ENCODE peak calls at places on chromosome 5, in four cellular contexts. N is IMR-90, L is endothelial cell of umbilical vein, A is K562. Q is an unnamed sample. For H3K4me1 and H3K9me1, the result is how much of the 10 kb centered on the place peaks cover.

GRCh38 chr5:116062352-116062751 is 22.5 kb upstream of the COMMD10 start:
- DNase-seq in L (no peak), N (no peak), A (no peak), Q (no peak)

GRCh38 chr5:157049605-157050004 is 9.3 kb downstream of the HAVCR1 start:
- DNase-seq in N (no peak), A (no peak), L (no peak), Q (no peak)

GRCh38 chr5:137218471-137218870 is 280.7 kb downstream of the SPOCK1 start:
- DNase-seq in L (peak), N (peak), A (no peak), Q (no peak)

GRCh38 chr5:124536333-124536732 is 210.1 kb downstream of the ZNF608 start:
- DNase-seq in N (no peak), A (no peak), L (peak), Q (no peak)

GRCh38 chr5:79173626-79174025 is 62.0 kb downstream of the BHMT start:
- DNase-seq in A (no peak), N (no peak), L (no peak), Q (no peak)

GRCh38 chr5:23675456-23675855 is 168.0 kb downstream of the PRDM9 start:
- DNase-seq in A (no peak), L (no peak), N (no peak), Q (no peak)

GRCh38 chr5:73901045-73901444 is 275.0 kb downstream of the ARHGEF28 start:
- DNase-seq in N (peak), L (no peak), A (no peak), Q (no peak)

GRCh38 chr5:171845857-171846785 is 60.5 kb downstream of the SMIM23 start:
- DNase-seq in A (peak), L (no peak), N (peak), Q (no peak)

GRCh38 chr5:1364211-1364610 is 19.3 kb upstream of the CLPTM1L start:
- DNase-seq in A (no peak), N (no peak), L (no peak), Q (no peak)

GRCh38 chr5:139343476-139343875 is 1.8 kb downstream of the PAIP2 start:
- DNase-seq in N (no peak), L (no peak), A (peak), Q (no peak)

GRCh38 chr5:118033686-118034338 is 954.5 kb downstream of the DTWD2 start:
- DNase-seq in A (no peak), N (no peak), L (no peak), Q (no peak)

GRCh38 chr5:55159763-55160492 is at the start of gene GPX8:
- DNase-seq in A (peak), L (peak), N (peak), Q (no peak)

GRCh38 chr5:151671979-151672378 is 14.7 kb downstream of the SPARC start:
- DNase-seq in L (peak), N (peak), A (no peak), Q (no peak)

GRCh38 chr5:151568036-151568435 is 23.1 kb downstream of the FAT2 start:
- DNase-seq in A (no peak), N (no peak), L (no peak), Q (no peak)

GRCh38 chr5:136802382-136802781 is 437.0 kb upstream of the TRPC7 start:
- DNase-seq in N (peak), A (no peak), L (peak), Q (no peak)

GRCh38 chr5:81762401-81762800 is 11.5 kb upstream of the SSBP2 start:
- DNase-seq in N (peak), L (no peak), A (no peak), Q (no peak)

GRCh38 chr5:74648835-74649286 is 8.3 kb upstream of the ENC1 start:
- DNase-seq in L (peak), N (peak), A (peak), Q (no peak)

GRCh38 chr5:83443539-83443938 is 28.0 kb upstream of the VCAN start:
- DNase-seq in A (no peak), N (peak), L (no peak), Q (no peak)

GRCh38 chr5:57499262-57500050 is 16.8 kb upstream of the ACTBL2 start:
- DNase-seq in A (peak), L (peak), N (peak), Q (no peak)

GRCh38 chr5:94853122-94853521 is 234.7 kb downstream of the SLF1 start:
- DNase-seq in L (no peak), N (no peak), A (no peak), Q (no peak)

GRCh38 chr5:119346404-119346803 is 9.4 kb upstream of the TNFAIP8 start:
- DNase-seq in L (no peak), N (no peak), A (no peak), Q (no peak)

GRCh38 chr5:117888688-117889087 is 1099.7 kb downstream of the DTWD2 start:
- DNase-seq in L (no peak), N (peak), A (no peak), Q (no peak)

GRCh38 chr5:163916856-163917255 is 411.4 kb downstream of the MAT2B start:
- DNase-seq in A (no peak), N (no peak), L (no peak), Q (no peak)

GRCh38 chr5:116358911-116359418 is 215.7 kb downstream of the SEMA6A start:
- DNase-seq in L (no peak), A (no peak), N (no peak), Q (no peak)

GRCh38 chr5:113246371-113246870 is 188.4 kb downstream of the TSSK1B start:
- DNase-seq in N (no peak), L (peak), A (no peak), Q (no peak)

GRCh38 chr5:123813937-123814624 is 302.1 kb downstream of the CSNK1G3 start:
- DNase-seq in N (peak), L (peak), A (no peak), Q (no peak)

GRCh38 chr5:127564002-127564769 is 46.7 kb downstream of the PRRC1 start:
- DNase-seq in N (peak), A (peak), L (peak), Q (no peak)

GRCh38 chr5:150783422-150783928 is 4.9 kb downstream of the SMIM3 start:
- DNase-seq in N (peak), L (peak), A (no peak), Q (no peak)

GRCh38 chr5:83964235-83964634 is 243.6 kb upstream of the HAPLN1 start:
- DNase-seq in A (no peak), L (peak), N (no peak), Q (no peak)

GRCh38 chr5:129506092-129506491 is 46.0 kb downstream of the ADAMTS19 start:
- DNase-seq in L (no peak), N (peak), A (no peak), Q (no peak)

GRCh38 chr5:32206053-32206452 is 31.9 kb upstream of the GOLPH3 start:
- DNase-seq in A (no peak), L (no peak), N (no peak), Q (no peak)

GRCh38 chr5:139481122-139481533 is 1.4 kb downstream of the STING1 start:
- DNase-seq in A (peak), L (peak), N (no peak), Q (no peak)

GRCh38 chr5:9605041-9605440 is 25.1 kb downstream of the TAS2R1 start:
- DNase-seq in L (no peak), N (no peak), A (no peak), Q (no peak)

GRCh38 chr5:131746423-131746822 is 50.4 kb downstream of the FNIP1 start:
- DNase-seq in N (no peak), A (no peak), L (no peak), Q (no peak)

GRCh38 chr5:154654484-154655375 is 100.4 kb upstream of the LARP1 start:
- DNase-seq in N (no peak), A (peak), L (peak), Q (no peak)

GRCh38 chr5:57441557-57441956 is 41.1 kb downstream of the ACTBL2 start:
- DNase-seq in N (peak), L (peak), A (peak), Q (peak)

GRCh38 chr5:71769265-71769664 is 50.2 kb downstream of the CARTPT start:
- DNase-seq in L (peak), N (no peak), A (no peak), Q (no peak)

GRCh38 chr5:154470949-154471870 is 6.8 kb downstream of the HAND1 start:
- DNase-seq in A (no peak), N (no peak), L (no peak), Q (no peak)

GRCh38 chr5:31100047-31100575 is 93.4 kb upstream of the CDH6 start:
- DNase-seq in N (no peak), L (no peak), A (no peak), Q (no peak)

GRCh38 chr5:31095796-31096195 is 97.7 kb upstream of the CDH6 start:
- DNase-seq in A (no peak), L (no peak), N (peak), Q (no peak)

GRCh38 chr5:31097851-31098250 is 95.6 kb upstream of the CDH6 start:
- DNase-seq in N (no peak), A (no peak), L (no peak), Q (no peak)

GRCh38 chr5:31098811-31099210 is 94.7 kb upstream of the CDH6 start:
- DNase-seq in A (no peak), N (no peak), L (no peak), Q (peak)

DNA sequence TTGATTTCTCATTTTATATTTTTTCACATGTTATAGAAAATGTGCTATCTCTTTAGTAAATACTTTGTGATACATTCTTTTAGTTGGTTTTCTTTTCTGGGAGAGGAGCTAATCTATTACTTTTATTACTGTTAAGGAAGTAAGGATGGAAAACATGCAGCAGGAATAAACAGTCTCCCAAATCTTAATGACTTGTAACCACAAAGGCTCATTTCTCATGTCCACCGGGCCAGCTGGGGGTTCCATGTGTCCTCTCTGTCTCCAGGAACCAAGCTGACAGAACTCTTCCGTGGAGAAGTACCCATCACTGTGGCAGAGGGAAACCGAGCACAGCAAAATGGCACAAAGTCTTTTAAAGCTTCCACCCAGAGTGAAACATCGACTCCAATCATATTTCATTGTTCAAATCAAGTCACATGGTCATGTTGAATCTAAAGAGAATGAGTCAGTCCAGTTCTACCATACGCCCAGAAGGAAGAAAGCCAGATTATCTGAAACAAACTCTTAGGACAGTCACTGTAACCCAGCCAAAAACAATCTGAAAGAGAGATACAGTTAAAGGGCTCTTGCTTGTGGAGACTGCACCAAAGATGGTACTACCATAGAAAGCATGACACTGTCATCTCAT is 97.1 kb upstream of the CDH6 start:
- DNase-seq in N (peak), A (no peak), L (no peak), Q (no peak)
- H3K4me1 ChIP-seq in N (under half), A (under half), L (under half), Q (under half)

DNA sequence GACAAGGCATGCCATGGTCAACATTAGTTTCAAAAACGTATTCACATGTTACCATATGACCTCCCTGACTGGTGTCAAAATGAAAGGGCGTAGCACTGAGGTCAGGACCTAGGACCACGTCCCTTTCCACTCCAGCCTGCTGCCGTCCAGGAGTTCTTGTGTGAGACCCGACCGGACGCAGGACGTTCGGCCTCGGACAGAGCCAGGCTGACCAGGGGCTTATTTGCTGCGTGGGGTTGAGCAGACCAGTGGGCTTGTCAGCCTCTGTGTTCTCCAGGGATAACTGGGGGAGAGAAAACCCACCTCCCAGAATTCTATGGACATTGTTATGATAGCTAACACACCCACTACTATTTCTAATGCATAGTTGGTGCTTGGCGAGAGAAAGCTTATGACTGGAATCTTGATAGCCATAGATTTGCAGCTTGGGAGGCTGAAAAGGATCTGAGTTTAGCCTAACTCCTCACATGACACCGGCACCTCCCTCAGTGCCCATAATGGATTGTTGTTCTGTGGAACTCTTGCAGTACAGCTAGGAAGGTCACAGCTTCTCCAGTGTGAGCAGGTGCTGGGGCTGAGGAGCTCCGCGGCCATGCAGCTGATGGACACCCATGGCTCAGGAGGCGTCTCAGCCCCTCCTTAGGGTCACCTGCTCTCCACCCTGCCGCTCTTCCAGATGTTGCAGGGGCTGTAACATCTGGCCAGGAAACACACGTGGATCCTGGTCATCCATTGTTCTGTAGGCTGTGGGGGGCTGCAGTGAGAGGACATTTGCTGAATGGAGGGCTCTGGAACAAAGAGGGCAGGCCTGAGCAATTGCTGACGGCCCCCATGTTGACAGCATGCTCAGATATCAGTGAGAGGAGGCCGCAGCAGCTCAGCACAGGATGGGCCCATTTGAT is 368.4 kb downstream of the IRX2 start:
- DNase-seq in N (no peak), A (no peak), L (no peak), Q (no peak)
- H2AFZ ChIP-seq in N (no peak), A (no peak), L (no peak), Q (no peak)

GRCh38 chr5:133897431-133897830 is 71.0 kb downstream of the C5orf15 start:
- DNase-seq in A (no peak), N (no peak), L (no peak), Q (no peak)

GRCh38 chr5:133899506-133899905 is 68.9 kb downstream of the C5orf15 start:
- DNase-seq in A (no peak), L (no peak), N (no peak), Q (no peak)

GRCh38 chr5:133896873-133897272 is 71.6 kb downstream of the C5orf15 start:
- DNase-seq in N (no peak), L (no peak), A (no peak), Q (no peak)

GRCh38 chr5:133902521-133903118 is 65.8 kb downstream of the C5orf15 start:
- DNase-seq in N (no peak), L (no peak), A (peak), Q (no peak)

GRCh38 chr5:133900498-133901270 is 67.7 kb downstream of the C5orf15 start:
- DNase-seq in N (no peak), A (no peak), L (no peak), Q (no peak)
- H3K9me1 ChIP-seq in N (under half), A (under half), L (under half), Q (under half)

DNA sequence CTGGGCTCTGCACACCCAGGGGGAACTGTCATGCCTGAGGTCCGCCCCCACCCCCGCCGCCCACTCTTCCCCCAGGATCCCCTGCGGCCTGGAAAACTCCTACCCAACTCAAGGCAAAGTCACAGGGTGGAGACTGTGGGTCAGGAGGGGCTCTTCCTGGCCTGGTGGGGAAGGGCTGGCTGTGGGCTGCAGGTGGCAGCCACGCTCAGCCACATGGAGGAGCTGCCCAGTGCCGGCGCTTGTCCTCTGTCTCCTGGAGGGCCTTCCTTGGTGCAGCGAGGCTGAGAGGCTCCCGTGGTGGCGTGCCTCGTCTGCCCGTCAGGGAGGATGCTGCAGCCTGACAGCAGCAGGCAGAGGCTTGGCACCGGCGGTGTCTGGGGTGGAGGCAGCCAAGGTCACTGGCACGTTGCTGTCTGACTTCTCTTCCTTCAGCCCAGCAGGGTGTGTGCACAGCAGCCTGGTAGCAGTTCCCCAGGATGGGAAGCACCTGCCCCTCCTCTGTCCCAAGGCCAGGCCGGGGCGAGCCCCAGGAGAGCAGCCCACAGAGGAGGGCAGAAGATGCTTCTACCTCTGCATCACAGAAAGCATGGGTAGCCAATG is 78.1 kb downstream of the ADAMTS2 start:
- DNase-seq in L (no peak), A (no peak), N (no peak), Q (no peak)
- H3K4me1 ChIP-seq in L (under half), A (under half), N (half or more), Q (under half)

GRCh38 chr5:87103616-87104287 is 163.9 kb upstream of the RASA1 start:
- DNase-seq in A (no peak), N (no peak), L (no peak), Q (no peak)

GRCh38 chr5:87099967-87100366 is 167.7 kb upstream of the RASA1 start:
- DNase-seq in N (no peak), A (no peak), L (no peak), Q (no peak)

GRCh38 chr5:87102841-87103240 is 164.8 kb upstream of the RASA1 start:
- DNase-seq in A (no peak), L (no peak), N (no peak), Q (no peak)

GRCh38 chr5:87099246-87099914 is 168.3 kb upstream of the RASA1 start:
- DNase-seq in N (no peak), A (no peak), L (no peak), Q (no peak)

DNA sequence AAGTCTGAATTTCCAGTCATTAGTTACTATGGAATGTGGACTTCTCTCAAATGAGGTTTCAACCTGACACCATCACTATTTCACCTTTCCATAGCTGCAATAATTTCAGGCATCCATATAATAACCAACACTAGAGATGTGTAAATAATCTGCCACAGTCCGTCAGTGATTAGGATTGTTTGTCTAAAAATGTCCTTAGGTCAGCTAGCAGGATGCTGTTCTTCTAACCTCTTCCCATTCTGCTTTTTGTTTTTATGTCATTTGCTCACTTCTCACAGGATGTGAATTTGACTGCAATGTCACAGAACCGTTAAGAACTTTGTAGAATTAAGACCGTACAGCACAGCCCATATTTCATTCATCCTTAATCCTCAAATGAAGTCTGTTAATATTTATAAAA is 166.4 kb upstream of the RASA1 start:
- DNase-seq in A (no peak), N (no peak), L (peak), Q (no peak)
- H2AFZ ChIP-seq in A (no peak), N (no peak), L (peak), Q (no peak)

DNA sequence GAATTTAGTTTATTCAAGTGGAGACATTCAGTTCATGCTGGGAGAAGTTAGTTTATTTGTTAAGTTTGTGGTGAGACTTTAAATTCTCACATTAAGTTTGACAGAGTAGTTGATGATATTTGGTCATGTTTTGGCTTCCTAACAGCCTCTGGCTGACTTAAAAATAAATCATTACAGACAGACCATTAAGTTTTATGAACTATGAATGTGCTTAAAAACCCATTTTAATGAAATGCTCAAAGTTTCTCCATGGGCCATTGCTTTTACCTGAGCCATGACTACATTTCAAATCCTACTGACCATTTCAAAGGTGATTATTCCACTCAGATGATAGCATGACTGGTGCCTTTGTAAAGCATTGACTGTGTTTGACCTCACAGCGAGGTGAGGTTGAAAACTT is 192.7 kb downstream of the LRRC70 start:
- DNase-seq in A (no peak), N (no peak), L (no peak), Q (no peak)
- H3K9me1 ChIP-seq in A (under half), N (under half), L (under half), Q (under half)

Q was measured in keratinocyte.